ENCODE peak calls at places on chromosomes 16 and 17, in six cellular contexts. B is iris pigment epithelial cell, W is WTC11, M is psoas muscle, A is substantia nigra, Z is NCI-H1417. G is an unnamed sample.

GRCh38 chr17:39566092-39566491 is 41.6 kb downstream of the NEUROD2 start:
- DNase-seq in B (no peak), W (no peak), M (no peak), A (no peak), Z (no peak), G (no peak)

GRCh38 chr17:17124341-17124740 is 81.8 kb downstream of the PLD6 start:
- DNase-seq in B (no peak), W (no peak), M (no peak), A (no peak), Z (no peak), G (no peak)

GRCh38 chr17:68424188-68424587 is 33.1 kb downstream of the WIPI1 start:
- DNase-seq in B (no peak), W (no peak), M (no peak), A (no peak), Z (no peak), G (no peak)

GRCh38 chr16:528111-529011 is 849 bp downstream of the CAPN15 start:
- DNase-seq in B (peak), W (peak), M (no peak), A (no peak), Z (no peak), G (peak)

GRCh38 chr17:20063665-20064648 is 54.8 kb downstream of the SPECC1 start:
- DNase-seq in B (peak), W (no peak), M (peak), A (peak), Z (no peak), G (peak)

GRCh38 chr16:66041907-66042306 is 324.6 kb upstream of the CDH5 start:
- DNase-seq in B (no peak), W (no peak), M (no peak), A (no peak), Z (no peak), G (no peak)

GRCh38 chr16:50603206-50604064 is 55.2 kb downstream of the NKD1 start:
- DNase-seq in B (peak), W (no peak), M (no peak), A (no peak), Z (no peak), G (peak)

GRCh38 chr16:30953111-30953510 is 4.2 kb downstream of the ORAI3 start:
- DNase-seq in B (no peak), W (no peak), M (no peak), A (no peak), Z (no peak), G (no peak)

GRCh38 chr16:19837331-19837943 is 47.2 kb downstream of the GPRC5B start:
- DNase-seq in B (peak), W (no peak), M (no peak), A (no peak), Z (no peak), G (no peak)

GRCh38 chr17:27449541-27449940 is 6.7 kb upstream of the KSR1 start:
- DNase-seq in B (no peak), W (no peak), M (no peak), A (no peak), Z (no peak), G (no peak)

GRCh38 chr17:26774291-26775218 is 519.4 kb upstream of the WSB1 start:
- DNase-seq in B (no peak), W (no peak), M (no peak), A (no peak), Z (no peak), G (no peak)

GRCh38 chr16:67241008-67241900 is 6.0 kb downstream of the FHOD1 start:
- DNase-seq in B (peak), W (no peak), M (peak), A (no peak), Z (no peak), G (peak)

GRCh38 chr16:4404247-4404966 is 12.0 kb downstream of the CORO7 start:
- DNase-seq in B (peak), W (peak), M (no peak), A (no peak), Z (no peak), G (no peak)

GRCh38 chr16:75105306-75106061 is 11.1 kb downstream of the LDHD start:
- DNase-seq in B (peak), W (no peak), M (no peak), A (peak), Z (no peak), G (no peak)

GRCh38 chr16:80804451-80805383 is at the start of gene CDYL2:
- DNase-seq in B (no peak), W (peak), M (peak), A (no peak), Z (peak), G (peak)

GRCh38 chr16:69672998-69673713 is 53.2 kb downstream of the NQO1 start:
- DNase-seq in B (peak), W (no peak), M (no peak), A (no peak), Z (no peak), G (no peak)

GRCh38 chr16:83853834-83854233 is 45.1 kb upstream of the MLYCD start:
- DNase-seq in B (no peak), W (no peak), M (no peak), A (no peak), Z (no peak), G (no peak)

GRCh38 chr17:10294162-10294561 is 78.6 kb downstream of the MYH13 start:
- DNase-seq in B (no peak), W (no peak), M (no peak), A (no peak), Z (no peak), G (no peak)

GRCh38 chr17:83083368-83084201 is 4.2 kb downstream of the METRNL start:
- DNase-seq in B (peak), W (no peak), M (peak), A (no peak), Z (no peak), G (peak)

GRCh38 chr17:44828919-44829557 is 1.0 kb downstream of the GJC1 start:
- DNase-seq in B (peak), W (no peak), M (no peak), A (no peak), Z (no peak), G (peak)

GRCh38 chr17:79574656-79575055 is 36.2 kb downstream of the RBFOX3 start:
- DNase-seq in B (no peak), W (no peak), M (no peak), A (no peak), Z (no peak), G (no peak)

GRCh38 chr16:58727796-58728568 is 6.1 kb downstream of the GOT2 start:
- DNase-seq in B (no peak), W (no peak), M (no peak), A (no peak), Z (no peak), G (no peak)

GRCh38 chr16:66943426-66944053 is 8.2 kb downstream of the CES2 start:
- DNase-seq in B (no peak), W (no peak), M (no peak), A (no peak), Z (no peak), G (no peak)

GRCh38 chr17:57601328-57601727 is 143.8 kb downstream of the CCDC182 start:
- DNase-seq in B (no peak), W (no peak), M (no peak), A (no peak), Z (no peak), G (no peak)

GRCh38 chr17:82239926-82240505 is 11.2 kb downstream of the SLC16A3 start:
- DNase-seq in B (no peak), W (no peak), M (peak), A (no peak), Z (no peak), G (no peak)

GRCh38 chr17:83192161-83192788 is 112.9 kb downstream of the METRNL start:
- DNase-seq in B (no peak), W (peak), M (peak), A (no peak), Z (no peak), G (peak)

GRCh38 chr16:2532494-2533141 is 1.4 kb upstream of the CEMP1 start:
- DNase-seq in B (peak), W (peak), M (peak), A (no peak), Z (peak), G (peak)

GRCh38 chr16:506246-506546 is 21.3 kb upstream of the CAPN15 start:
- DNase-seq in B (no peak), W (no peak), M (no peak), A (no peak), Z (no peak), G (no peak)

GRCh38 chr17:35243459-35244204 is 760 bp downstream of the SLFN5 start:
- DNase-seq in B (peak), W (peak), M (peak), A (peak), Z (peak), G (peak)

GRCh38 chr17:28384281-28385036 is 13.0 kb downstream of the SARM1 start:
- DNase-seq in B (no peak), W (peak), M (no peak), A (no peak), Z (peak), G (no peak)

GRCh38 chr16:75494184-75494583 is 1.1 kb downstream of the CHST6 start:
- DNase-seq in B (no peak), W (no peak), M (no peak), A (no peak), Z (no peak), G (no peak)

GRCh38 chr16:80403871-80404270 is 136.9 kb upstream of the DYNLRB2 start:
- DNase-seq in B (no peak), W (no peak), M (no peak), A (no peak), Z (no peak), G (no peak)

G was measured in EL.